ENCODE peak calls at places on chromosomes 13 and 19, in five cellular contexts. One of them, this sample, is unnamed.

GRCh38 chr13:48233886-48234488 is 981 bp downstream of the ITM2B start:
- DNase-seq in ascending aorta: no peak
- DNase-seq in spleen: no peak
- DNase-seq in lower leg skin: no peak
- DNase-seq in psoas muscle: no peak
- DNase-seq in this sample: no peak

GRCh38 chr13:20182231-20182846 is 10.4 kb downstream of the GJB2 start:
- DNase-seq in spleen: no peak
- DNase-seq in ascending aorta: no peak
- DNase-seq in lower leg skin: peak
- DNase-seq in psoas muscle: no peak
- DNase-seq in this sample: peak

GRCh38 chr19:57165846-57166245 is 1.4 kb downstream of the DUXA start:
- DNase-seq in spleen: no peak
- DNase-seq in ascending aorta: no peak
- DNase-seq in lower leg skin: no peak
- DNase-seq in psoas muscle: no peak
- DNase-seq in this sample: no peak

GRCh38 chr19:19068659-19069509 is 5.1 kb downstream of the SLC25A42 start:
- DNase-seq in psoas muscle: no peak
- DNase-seq in spleen: no peak
- DNase-seq in lower leg skin: no peak
- DNase-seq in ascending aorta: no peak
- DNase-seq in this sample: no peak

GRCh38 chr13:34308725-34309124 is 490.8 kb downstream of the RFC3 start:
- DNase-seq in lower leg skin: no peak
- DNase-seq in ascending aorta: no peak
- DNase-seq in spleen: no peak
- DNase-seq in psoas muscle: no peak
- DNase-seq in this sample: no peak

GRCh38 chr13:32001392-32001768 is 30.2 kb upstream of the FRY start:
- DNase-seq in psoas muscle: no peak
- DNase-seq in spleen: no peak
- DNase-seq in lower leg skin: no peak
- DNase-seq in ascending aorta: no peak
- DNase-seq in this sample: no peak

GRCh38 chr19:37718357-37718756 is 1.2 kb downstream of the ZNF607 start:
- DNase-seq in psoas muscle: no peak
- DNase-seq in spleen: no peak
- DNase-seq in ascending aorta: no peak
- DNase-seq in lower leg skin: no peak
- DNase-seq in this sample: no peak

GRCh38 chr13:51679616-51680015 is 95.4 kb downstream of the WDFY2 start:
- DNase-seq in psoas muscle: no peak
- DNase-seq in spleen: no peak
- DNase-seq in lower leg skin: no peak
- DNase-seq in ascending aorta: no peak
- DNase-seq in this sample: no peak

GRCh38 chr19:45782162-45782623 is at the start of gene DMPK:
- DNase-seq in psoas muscle: peak
- DNase-seq in spleen: no peak
- DNase-seq in ascending aorta: no peak
- DNase-seq in lower leg skin: no peak
- DNase-seq in this sample: no peak

GRCh38 chr13:80116107-80116506 is 224.8 kb downstream of the SPRY2 start:
- DNase-seq in lower leg skin: no peak
- DNase-seq in psoas muscle: no peak
- DNase-seq in ascending aorta: no peak
- DNase-seq in spleen: no peak
- DNase-seq in this sample: no peak

GRCh38 chr13:25375727-25376358 is 4.1 kb downstream of the ATP8A2 start:
- DNase-seq in spleen: no peak
- DNase-seq in lower leg skin: no peak
- DNase-seq in psoas muscle: no peak
- DNase-seq in ascending aorta: no peak
- DNase-seq in this sample: no peak

GRCh38 chr19:57210381-57210780 is 19.1 kb downstream of the ZNF264 start:
- DNase-seq in lower leg skin: no peak
- DNase-seq in spleen: no peak
- DNase-seq in ascending aorta: no peak
- DNase-seq in psoas muscle: no peak
- DNase-seq in this sample: no peak

GRCh38 chr19:21147540-21147939 is 5.7 kb downstream of the ZNF431 start:
- DNase-seq in ascending aorta: no peak
- DNase-seq in psoas muscle: no peak
- DNase-seq in lower leg skin: no peak
- DNase-seq in spleen: no peak
- DNase-seq in this sample: no peak

GRCh38 chr13:100818706-100819105 is 144.1 kb upstream of the TMTC4 start:
- DNase-seq in spleen: no peak
- DNase-seq in psoas muscle: no peak
- DNase-seq in lower leg skin: no peak
- DNase-seq in ascending aorta: no peak
- DNase-seq in this sample: no peak

GRCh38 chr13:42486711-42487198 is 87.2 kb upstream of the TNFSF11 start:
- DNase-seq in spleen: no peak
- DNase-seq in psoas muscle: no peak
- DNase-seq in ascending aorta: no peak
- DNase-seq in lower leg skin: no peak
- DNase-seq in this sample: no peak

GRCh38 chr13:46369506-46370268 is 17.4 kb downstream of the RUBCNL start:
- DNase-seq in psoas muscle: no peak
- DNase-seq in spleen: no peak
- DNase-seq in lower leg skin: no peak
- DNase-seq in ascending aorta: peak
- DNase-seq in this sample: no peak

GRCh38 chr13:45851171-45851889 is at the start of gene SIAH3:
- DNase-seq in lower leg skin: no peak
- DNase-seq in psoas muscle: no peak
- DNase-seq in ascending aorta: no peak
- DNase-seq in spleen: no peak
- DNase-seq in this sample: peak

GRCh38 chr19:18610556-18611326 is 1.9 kb upstream of the TMEM59L start:
- DNase-seq in psoas muscle: no peak
- DNase-seq in spleen: no peak
- DNase-seq in lower leg skin: no peak
- DNase-seq in ascending aorta: no peak
- DNase-seq in this sample: no peak

GRCh38 chr19:17751103-17751911 is at the start of gene FCHO1:
- DNase-seq in psoas muscle: no peak
- DNase-seq in ascending aorta: peak
- DNase-seq in lower leg skin: no peak
- DNase-seq in spleen: peak
- DNase-seq in this sample: no peak

GRCh38 chr19:45355402-45355801 is 14.9 kb downstream of the KLC3 start:
- DNase-seq in ascending aorta: no peak
- DNase-seq in psoas muscle: no peak
- DNase-seq in lower leg skin: no peak
- DNase-seq in spleen: no peak
- DNase-seq in this sample: peak

GRCh38 chr19:16608290-16608704 is 19.7 kb downstream of the MED26 start:
- DNase-seq in spleen: no peak
- DNase-seq in psoas muscle: no peak
- DNase-seq in lower leg skin: no peak
- DNase-seq in ascending aorta: peak
- DNase-seq in this sample: no peak

DNA sequence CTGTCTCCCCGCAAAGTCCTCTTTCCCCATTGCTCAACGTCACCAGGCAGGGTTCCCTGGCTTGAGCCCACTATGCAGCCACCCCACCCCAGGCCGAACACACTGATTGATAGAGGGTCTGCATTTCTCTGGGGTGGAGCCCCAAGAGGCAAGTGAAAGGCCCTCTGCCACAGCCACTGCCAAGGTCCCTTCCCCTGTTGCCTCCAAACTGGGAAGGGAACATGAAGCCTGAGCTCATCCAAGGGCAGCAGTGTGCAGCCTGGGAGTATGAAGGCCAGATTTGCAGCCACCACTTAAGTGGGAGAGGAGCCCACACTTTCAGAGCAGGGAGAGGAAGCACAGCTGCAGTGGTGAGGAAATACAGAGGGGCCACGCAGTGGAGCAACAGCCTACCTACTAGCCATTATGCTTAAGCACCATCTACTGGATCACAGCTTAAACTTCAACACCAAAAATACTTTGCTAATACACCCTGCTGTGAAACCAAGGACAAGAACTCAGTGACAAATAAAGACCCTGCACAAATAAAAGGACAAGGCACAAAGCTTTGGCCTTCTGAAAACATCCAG is 48.6 kb downstream of the UBL3 start:
- DNase-seq in spleen: no peak
- DNase-seq in psoas muscle: no peak
- DNase-seq in ascending aorta: no peak
- DNase-seq in lower leg skin: no peak
- DNase-seq in this sample: no peak
- TF ChIP-seq CTCF in spleen: no peak
- TF ChIP-seq CTCF in psoas muscle: no peak
- TF ChIP-seq CTCF in ascending aorta: no peak
- TF ChIP-seq CTCF in lower leg skin: no peak
- TF ChIP-seq CTCF in this sample: no peak

DNA sequence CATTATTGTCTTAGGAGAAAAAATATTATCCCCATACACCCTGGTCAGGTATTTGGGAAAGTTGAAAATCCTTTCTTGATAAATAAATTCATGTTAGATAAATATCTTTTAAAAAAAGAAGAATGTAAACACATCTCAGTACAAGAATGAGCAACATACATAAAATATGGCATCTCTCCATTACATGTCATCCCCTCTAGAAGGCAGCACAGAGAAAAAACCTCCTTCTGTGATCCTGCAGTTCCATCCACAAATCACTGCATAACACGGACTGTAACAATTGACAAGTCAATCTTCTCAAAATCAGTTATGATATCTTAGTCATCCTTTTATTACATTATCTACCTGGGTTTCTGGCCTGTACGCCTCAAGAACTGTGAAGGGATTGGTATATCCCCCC is 683.9 kb upstream of the KLHL1 start:
- DNase-seq in ascending aorta: no peak
- DNase-seq in psoas muscle: no peak
- DNase-seq in lower leg skin: no peak
- DNase-seq in spleen: no peak
- DNase-seq in this sample: no peak
- TF ChIP-seq CTCF in ascending aorta: no peak
- TF ChIP-seq CTCF in psoas muscle: no peak
- TF ChIP-seq CTCF in lower leg skin: no peak
- TF ChIP-seq CTCF in spleen: no peak
- TF ChIP-seq CTCF in this sample: peak

GRCh38 chr19:4007021-4007835 is at the start of gene PIAS4:
- DNase-seq in lower leg skin: peak
- DNase-seq in psoas muscle: peak
- DNase-seq in ascending aorta: peak
- DNase-seq in spleen: peak
- DNase-seq in this sample: peak
- TF ChIP-seq CTCF in lower leg skin: no peak
- TF ChIP-seq CTCF in psoas muscle: no peak
- TF ChIP-seq CTCF in ascending aorta: peak
- TF ChIP-seq CTCF in spleen: no peak
- TF ChIP-seq CTCF in this sample: no peak

DNA sequence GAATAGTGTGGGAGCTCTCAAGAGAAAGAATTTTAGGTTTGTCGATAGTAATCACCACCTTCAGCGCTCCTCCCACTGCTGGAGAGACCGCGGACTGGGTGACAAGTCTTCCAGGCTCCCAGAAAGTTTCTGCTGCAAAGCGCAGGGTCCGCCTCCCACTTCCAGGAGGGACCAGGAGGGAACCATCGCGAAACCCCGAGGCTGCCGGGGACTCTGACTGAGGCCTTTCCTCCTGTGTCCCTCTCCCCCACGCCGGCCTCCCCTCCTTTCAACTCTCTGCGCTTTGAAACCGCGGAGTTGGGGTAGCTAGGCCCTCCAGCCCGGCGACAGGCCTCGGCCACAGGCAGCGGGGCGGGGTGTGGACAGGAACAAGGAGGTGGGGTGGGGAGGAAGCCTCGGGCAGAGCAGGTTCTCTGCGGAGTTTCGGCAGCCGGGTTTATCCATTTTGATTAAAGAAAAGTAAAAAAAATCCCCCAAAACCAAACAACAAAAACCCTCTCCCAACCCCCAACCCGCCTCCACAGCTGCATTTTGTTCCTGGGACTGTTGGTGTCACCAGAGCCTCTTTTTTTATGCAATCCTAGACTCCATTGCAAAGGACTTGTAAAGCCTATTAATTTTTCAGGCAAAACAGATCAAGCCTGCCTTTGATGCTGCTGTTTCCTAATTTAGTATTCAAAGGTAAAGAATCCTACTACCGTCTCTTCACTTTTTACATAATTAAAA is 157.2 kb downstream of the TM9SF2 start:
- DNase-seq in psoas muscle: peak
- DNase-seq in ascending aorta: peak
- DNase-seq in lower leg skin: peak
- DNase-seq in spleen: peak
- DNase-seq in this sample: no peak
- TF ChIP-seq CTCF in psoas muscle: peak
- TF ChIP-seq CTCF in ascending aorta: no peak
- TF ChIP-seq CTCF in lower leg skin: no peak
- TF ChIP-seq CTCF in spleen: peak
- TF ChIP-seq CTCF in this sample: peak

GRCh38 chr19:1651548-1652394 is 644 bp downstream of the TCF3 start:
- DNase-seq in psoas muscle: peak
- DNase-seq in lower leg skin: no peak
- DNase-seq in ascending aorta: no peak
- DNase-seq in spleen: peak
- DNase-seq in this sample: no peak
- TF ChIP-seq CTCF in psoas muscle: no peak
- TF ChIP-seq CTCF in lower leg skin: no peak
- TF ChIP-seq CTCF in ascending aorta: no peak
- TF ChIP-seq CTCF in spleen: no peak
- TF ChIP-seq CTCF in this sample: no peak

GRCh38 chr19:34851277-34851804 is 75.4 kb upstream of the ZNF30 start:
- DNase-seq in lower leg skin: no peak
- DNase-seq in psoas muscle: no peak
- DNase-seq in ascending aorta: no peak
- DNase-seq in spleen: no peak
- DNase-seq in this sample: no peak
- TF ChIP-seq CTCF in lower leg skin: no peak
- TF ChIP-seq CTCF in psoas muscle: no peak
- TF ChIP-seq CTCF in ascending aorta: no peak
- TF ChIP-seq CTCF in spleen: no peak
- TF ChIP-seq CTCF in this sample: no peak

DNA sequence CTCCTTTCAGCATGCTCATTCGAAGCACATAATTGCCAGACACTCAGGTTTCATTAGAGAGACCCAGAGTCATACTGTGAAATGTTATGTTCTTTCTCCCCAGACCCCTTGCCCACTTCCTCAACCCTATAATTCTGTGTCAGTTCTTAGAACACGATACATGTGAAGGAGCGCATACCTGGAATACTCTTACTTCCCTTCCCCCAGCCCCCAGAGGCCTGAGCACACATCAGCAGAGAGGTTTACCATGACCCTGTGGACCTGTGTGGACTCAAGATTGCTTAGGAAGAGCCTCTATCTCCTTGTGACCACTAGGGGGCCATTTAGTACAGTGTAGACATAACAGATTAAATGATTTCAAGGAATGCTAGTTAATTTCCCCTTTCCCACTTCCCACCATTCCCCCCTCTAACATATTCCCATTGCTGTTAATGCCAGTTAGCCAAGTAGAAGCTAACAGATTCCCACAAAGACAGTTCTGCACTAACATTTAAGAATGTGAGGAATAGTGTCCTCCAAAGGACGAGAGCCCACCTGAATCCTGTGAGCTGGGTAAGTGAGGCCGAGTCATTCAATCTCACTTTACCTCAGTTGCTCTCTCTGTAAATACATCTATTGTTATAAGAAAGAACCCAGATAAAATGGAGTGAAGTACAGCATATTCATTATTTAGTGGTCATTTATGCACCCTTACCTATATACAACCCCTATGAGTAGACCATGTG is 154.2 kb upstream of the MAB21L1 start:
- DNase-seq in spleen: no peak
- DNase-seq in psoas muscle: no peak
- DNase-seq in lower leg skin: no peak
- DNase-seq in ascending aorta: no peak
- DNase-seq in this sample: no peak
- TF ChIP-seq CTCF in spleen: peak
- TF ChIP-seq CTCF in psoas muscle: peak
- TF ChIP-seq CTCF in lower leg skin: no peak
- TF ChIP-seq CTCF in ascending aorta: no peak
- TF ChIP-seq CTCF in this sample: peak